ENCODE peak calls at places on chromosomes 7 and 10, in five cellular contexts. D is fibroblast of the conjunctiva; H is myocyte; U is tibial nerve; O is CD4-positive, alpha-beta memory T cell. V is an unnamed sample.

GRCh38 chr10:132808247-132808567 is 22.3 kb upstream of the NKX6-2 start:
- DNase-seq in D (no peak), H (no peak), U (no peak), O (no peak), V (no peak)

GRCh38 chr7:91789086-91789485 is 91.4 kb downstream of the MTERF1 start:
- DNase-seq in D (peak), H (no peak), U (no peak), O (no peak), V (no peak)

GRCh38 chr10:126185666-126186447 is 202.4 kb downstream of the ADAM12 start:
- DNase-seq in D (no peak), H (no peak), U (no peak), O (no peak), V (no peak)

GRCh38 chr10:92290076-92290836 is 622 bp downstream of the CPEB3 start:
- DNase-seq in D (peak), H (peak), U (peak), O (no peak), V (peak)

GRCh38 chr7:114502454-114503254 is 88.0 kb downstream of the FOXP2 start:
- DNase-seq in D (peak), H (peak), U (no peak), O (no peak), V (no peak)

GRCh38 chr7:108088729-108089128 is 41.4 kb downstream of the LAMB4 start:
- DNase-seq in D (no peak), H (no peak), U (no peak), O (no peak), V (no peak)

GRCh38 chr7:158973440-158973839 is 117.1 kb downstream of the DYNC2I1 start:
- DNase-seq in D (no peak), H (no peak), U (no peak), O (peak), V (no peak)

GRCh38 chr7:150854066-150855000 is 2.0 kb downstream of the AOC1 start:
- DNase-seq in D (no peak), H (no peak), U (no peak), O (no peak), V (no peak)

GRCh38 chr10:122181901-122182799 is 88.9 kb upstream of the BTBD16 start:
- DNase-seq in D (no peak), H (peak), U (no peak), O (no peak), V (no peak)

GRCh38 chr10:10786334-10787090 is 231.2 kb upstream of the CELF2 start:
- DNase-seq in D (no peak), H (no peak), U (no peak), O (no peak), V (no peak)

GRCh38 chr10:100907773-100908172 is 5.0 kb upstream of the SLF2 start:
- DNase-seq in D (no peak), H (no peak), U (no peak), O (no peak), V (no peak)

GRCh38 chr10:72285972-72286521 is 12.3 kb downstream of the DDIT4 start:
- DNase-seq in D (no peak), H (no peak), U (no peak), O (no peak), V (no peak)

V was measured in breast epithelium.